ENCODE peak calls at places on chromosomes 1 and 21, in ten cellular contexts. One of them, this sample, is unnamed.

GRCh38 chr21:37368536-37369279 is 2.1 kb downstream of the DYRK1A start:
- DNase-seq in left lung: no peak
- DNase-seq in fibroblast of lung: peak
- DNase-seq in endothelial cell: no peak
- DNase-seq in body of pancreas: no peak
- DNase-seq in GM20000: no peak
- DNase-seq in adrenal gland: peak
- DNase-seq in left ventricle myocardium inferior: no peak
- DNase-seq in IMR-90: peak
- DNase-seq in PC-3: peak
- DNase-seq in this sample: no peak

GRCh38 chr1:30184393-30185141 is 538.8 kb downstream of the MATN1 start:
- DNase-seq in left lung: no peak
- DNase-seq in fibroblast of lung: no peak
- DNase-seq in endothelial cell: no peak
- DNase-seq in body of pancreas: no peak
- DNase-seq in GM20000: no peak
- DNase-seq in adrenal gland: no peak
- DNase-seq in left ventricle myocardium inferior: no peak
- DNase-seq in IMR-90: no peak
- DNase-seq in PC-3: no peak
- DNase-seq in this sample: no peak

GRCh38 chr1:199747984-199748383 is 279.5 kb upstream of the NR5A2 start:
- DNase-seq in left lung: no peak
- DNase-seq in fibroblast of lung: no peak
- DNase-seq in endothelial cell: peak
- DNase-seq in body of pancreas: no peak
- DNase-seq in GM20000: no peak
- DNase-seq in adrenal gland: no peak
- DNase-seq in left ventricle myocardium inferior: no peak
- DNase-seq in IMR-90: no peak
- DNase-seq in PC-3: no peak
- DNase-seq in this sample: no peak

GRCh38 chr1:46342084-46342656 is 1.6 kb downstream of the NSUN4 start:
- DNase-seq in left lung: no peak
- DNase-seq in fibroblast of lung: peak
- DNase-seq in endothelial cell: peak
- DNase-seq in body of pancreas: no peak
- DNase-seq in GM20000: peak
- DNase-seq in adrenal gland: no peak
- DNase-seq in left ventricle myocardium inferior: no peak
- DNase-seq in IMR-90: peak
- DNase-seq in PC-3: peak
- DNase-seq in this sample: no peak

GRCh38 chr1:201605385-201605747 is 66.4 kb downstream of the NAV1 start:
- DNase-seq in left lung: no peak
- DNase-seq in fibroblast of lung: no peak
- DNase-seq in endothelial cell: no peak
- DNase-seq in body of pancreas: no peak
- DNase-seq in GM20000: no peak
- DNase-seq in adrenal gland: no peak
- DNase-seq in left ventricle myocardium inferior: no peak
- DNase-seq in IMR-90: peak
- DNase-seq in PC-3: no peak
- DNase-seq in this sample: no peak

GRCh38 chr1:192788184-192788583 is 20.7 kb upstream of the RGS2 start:
- DNase-seq in left lung: no peak
- DNase-seq in fibroblast of lung: peak
- DNase-seq in endothelial cell: peak
- DNase-seq in body of pancreas: no peak
- DNase-seq in GM20000: no peak
- DNase-seq in adrenal gland: peak
- DNase-seq in left ventricle myocardium inferior: no peak
- DNase-seq in IMR-90: peak
- DNase-seq in PC-3: peak
- DNase-seq in this sample: no peak

GRCh38 chr1:99758073-99758511 is 8.3 kb downstream of the FRRS1 start:
- DNase-seq in left lung: no peak
- DNase-seq in fibroblast of lung: no peak
- DNase-seq in endothelial cell: no peak
- DNase-seq in body of pancreas: no peak
- DNase-seq in GM20000: peak
- DNase-seq in adrenal gland: no peak
- DNase-seq in left ventricle myocardium inferior: no peak
- DNase-seq in IMR-90: no peak
- DNase-seq in PC-3: no peak
- DNase-seq in this sample: no peak

GRCh38 chr21:15976807-15977206 is 247.0 kb downstream of the USP25 start:
- DNase-seq in left lung: no peak
- DNase-seq in fibroblast of lung: no peak
- DNase-seq in endothelial cell: peak
- DNase-seq in body of pancreas: no peak
- DNase-seq in GM20000: no peak
- DNase-seq in adrenal gland: no peak
- DNase-seq in left ventricle myocardium inferior: no peak
- DNase-seq in IMR-90: no peak
- DNase-seq in PC-3: peak
- DNase-seq in this sample: no peak

GRCh38 chr1:84247425-84248220 is 53.9 kb upstream of the SAMD13 start:
- DNase-seq in left lung: no peak
- DNase-seq in fibroblast of lung: peak
- DNase-seq in endothelial cell: no peak
- DNase-seq in body of pancreas: no peak
- DNase-seq in GM20000: no peak
- DNase-seq in adrenal gland: no peak
- DNase-seq in left ventricle myocardium inferior: no peak
- DNase-seq in IMR-90: peak
- DNase-seq in PC-3: peak
- DNase-seq in this sample: no peak

GRCh38 chr1:211036701-211037494 is 97.0 kb downstream of the KCNH1 start:
- DNase-seq in left lung: no peak
- DNase-seq in fibroblast of lung: peak
- DNase-seq in endothelial cell: no peak
- DNase-seq in body of pancreas: no peak
- DNase-seq in GM20000: no peak
- DNase-seq in adrenal gland: no peak
- DNase-seq in left ventricle myocardium inferior: no peak
- DNase-seq in IMR-90: peak
- DNase-seq in PC-3: peak
- DNase-seq in this sample: no peak

GRCh38 chr1:44941424-44942324 is 44.7 kb downstream of the EIF2B3 start:
- DNase-seq in left lung: no peak
- DNase-seq in fibroblast of lung: no peak
- DNase-seq in endothelial cell: no peak
- DNase-seq in body of pancreas: no peak
- DNase-seq in GM20000: no peak
- DNase-seq in adrenal gland: no peak
- DNase-seq in left ventricle myocardium inferior: no peak
- DNase-seq in IMR-90: no peak
- DNase-seq in PC-3: peak
- DNase-seq in this sample: no peak

GRCh38 chr1:197807739-197808453 is 32.6 kb upstream of the DENND1B start:
- DNase-seq in left lung: no peak
- DNase-seq in fibroblast of lung: no peak
- DNase-seq in endothelial cell: no peak
- DNase-seq in body of pancreas: no peak
- DNase-seq in GM20000: no peak
- DNase-seq in adrenal gland: no peak
- DNase-seq in left ventricle myocardium inferior: no peak
- DNase-seq in IMR-90: no peak
- DNase-seq in PC-3: no peak
- DNase-seq in this sample: no peak

GRCh38 chr1:204409111-204409510 is 2.5 kb downstream of the PPP1R15B start:
- DNase-seq in left lung: no peak
- DNase-seq in fibroblast of lung: peak
- DNase-seq in endothelial cell: no peak
- DNase-seq in body of pancreas: no peak
- DNase-seq in GM20000: no peak
- DNase-seq in adrenal gland: no peak
- DNase-seq in left ventricle myocardium inferior: no peak
- DNase-seq in IMR-90: no peak
- DNase-seq in PC-3: no peak
- DNase-seq in this sample: no peak

GRCh38 chr21:20570824-20571232 is 427.4 kb upstream of the NCAM2 start:
- DNase-seq in left lung: no peak
- DNase-seq in fibroblast of lung: no peak
- DNase-seq in endothelial cell: peak
- DNase-seq in body of pancreas: no peak
- DNase-seq in GM20000: no peak
- DNase-seq in adrenal gland: no peak
- DNase-seq in left ventricle myocardium inferior: no peak
- DNase-seq in IMR-90: no peak
- DNase-seq in PC-3: peak
- DNase-seq in this sample: no peak

GRCh38 chr1:203663294-203663693 is 36.7 kb downstream of the ATP2B4 start:
- DNase-seq in left lung: no peak
- DNase-seq in fibroblast of lung: peak
- DNase-seq in endothelial cell: no peak
- DNase-seq in body of pancreas: no peak
- DNase-seq in GM20000: no peak
- DNase-seq in adrenal gland: no peak
- DNase-seq in left ventricle myocardium inferior: no peak
- DNase-seq in IMR-90: peak
- DNase-seq in PC-3: peak
- DNase-seq in this sample: no peak

GRCh38 chr1:25198731-25199231 is 33.5 kb downstream of the SYF2 start:
- DNase-seq in left lung: no peak
- DNase-seq in fibroblast of lung: peak
- DNase-seq in endothelial cell: no peak
- DNase-seq in body of pancreas: peak
- DNase-seq in GM20000: no peak
- DNase-seq in adrenal gland: no peak
- DNase-seq in left ventricle myocardium inferior: peak
- DNase-seq in IMR-90: no peak
- DNase-seq in PC-3: peak
- DNase-seq in this sample: peak

GRCh38 chr21:37214952-37215351 is 52.2 kb downstream of the VPS26C start:
- DNase-seq in left lung: no peak
- DNase-seq in fibroblast of lung: no peak
- DNase-seq in endothelial cell: no peak
- DNase-seq in body of pancreas: no peak
- DNase-seq in GM20000: no peak
- DNase-seq in adrenal gland: no peak
- DNase-seq in left ventricle myocardium inferior: no peak
- DNase-seq in IMR-90: no peak
- DNase-seq in PC-3: no peak
- DNase-seq in this sample: no peak

GRCh38 chr1:66436378-66437135 is 97.4 kb upstream of the SGIP1 start:
- DNase-seq in left lung: no peak
- DNase-seq in fibroblast of lung: peak
- DNase-seq in endothelial cell: no peak
- DNase-seq in body of pancreas: no peak
- DNase-seq in GM20000: peak
- DNase-seq in adrenal gland: no peak
- DNase-seq in left ventricle myocardium inferior: no peak
- DNase-seq in IMR-90: peak
- DNase-seq in PC-3: peak
- DNase-seq in this sample: no peak
- TF ChIP-seq CTCF in left lung: no peak
- TF ChIP-seq CTCF in fibroblast of lung: peak
- TF ChIP-seq CTCF in endothelial cell: peak
- TF ChIP-seq CTCF in body of pancreas: no peak
- TF ChIP-seq CTCF in GM20000: peak
- TF ChIP-seq CTCF in adrenal gland: no peak
- TF ChIP-seq CTCF in left ventricle myocardium inferior: peak
- TF ChIP-seq CTCF in IMR-90: peak
- TF ChIP-seq CTCF in PC-3: peak
- TF ChIP-seq CTCF in this sample: peak

DNA sequence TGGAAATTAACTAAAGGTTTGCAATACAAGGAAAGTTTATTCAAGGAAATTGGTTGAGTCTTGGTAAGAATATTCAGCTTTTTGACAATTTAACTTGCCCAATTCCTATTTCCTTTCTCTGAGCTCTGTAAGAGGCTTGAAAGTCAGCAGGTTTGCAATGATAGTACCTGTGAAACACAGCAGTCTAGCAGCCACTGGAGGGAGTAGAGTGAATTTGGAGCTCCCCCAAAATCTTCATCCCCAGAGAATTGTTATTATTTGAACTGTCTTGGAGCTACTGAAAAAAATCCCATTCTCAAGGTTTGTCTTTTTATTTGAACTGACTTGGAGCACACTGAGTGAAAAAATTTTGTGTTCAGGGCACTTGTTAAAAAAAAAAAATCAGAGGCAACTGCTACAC is 654.2 kb upstream of the PKN2 start:
- DNase-seq in left lung: no peak
- DNase-seq in fibroblast of lung: no peak
- DNase-seq in endothelial cell: no peak
- DNase-seq in body of pancreas: no peak
- DNase-seq in GM20000: no peak
- DNase-seq in adrenal gland: no peak
- DNase-seq in left ventricle myocardium inferior: no peak
- DNase-seq in IMR-90: no peak
- DNase-seq in PC-3: no peak
- DNase-seq in this sample: no peak
- TF ChIP-seq CTCF in left lung: no peak
- TF ChIP-seq CTCF in fibroblast of lung: no peak
- TF ChIP-seq CTCF in endothelial cell: no peak
- TF ChIP-seq CTCF in body of pancreas: no peak
- TF ChIP-seq CTCF in GM20000: no peak
- TF ChIP-seq CTCF in adrenal gland: no peak
- TF ChIP-seq CTCF in left ventricle myocardium inferior: no peak
- TF ChIP-seq CTCF in IMR-90: no peak
- TF ChIP-seq CTCF in PC-3: no peak
- TF ChIP-seq CTCF in this sample: no peak

GRCh38 chr1:167687919-167688519 is 33.8 kb upstream of the MPZL1 start:
- DNase-seq in left lung: no peak
- DNase-seq in fibroblast of lung: peak
- DNase-seq in endothelial cell: peak
- DNase-seq in body of pancreas: peak
- DNase-seq in GM20000: peak
- DNase-seq in adrenal gland: peak
- DNase-seq in left ventricle myocardium inferior: no peak
- DNase-seq in IMR-90: peak
- DNase-seq in PC-3: peak
- DNase-seq in this sample: no peak
- TF ChIP-seq CTCF in left lung: peak
- TF ChIP-seq CTCF in fibroblast of lung: peak
- TF ChIP-seq CTCF in endothelial cell: peak
- TF ChIP-seq CTCF in body of pancreas: peak
- TF ChIP-seq CTCF in GM20000: peak
- TF ChIP-seq CTCF in adrenal gland: peak
- TF ChIP-seq CTCF in left ventricle myocardium inferior: peak
- TF ChIP-seq CTCF in IMR-90: peak
- TF ChIP-seq CTCF in PC-3: peak
- TF ChIP-seq CTCF in this sample: peak

DNA sequence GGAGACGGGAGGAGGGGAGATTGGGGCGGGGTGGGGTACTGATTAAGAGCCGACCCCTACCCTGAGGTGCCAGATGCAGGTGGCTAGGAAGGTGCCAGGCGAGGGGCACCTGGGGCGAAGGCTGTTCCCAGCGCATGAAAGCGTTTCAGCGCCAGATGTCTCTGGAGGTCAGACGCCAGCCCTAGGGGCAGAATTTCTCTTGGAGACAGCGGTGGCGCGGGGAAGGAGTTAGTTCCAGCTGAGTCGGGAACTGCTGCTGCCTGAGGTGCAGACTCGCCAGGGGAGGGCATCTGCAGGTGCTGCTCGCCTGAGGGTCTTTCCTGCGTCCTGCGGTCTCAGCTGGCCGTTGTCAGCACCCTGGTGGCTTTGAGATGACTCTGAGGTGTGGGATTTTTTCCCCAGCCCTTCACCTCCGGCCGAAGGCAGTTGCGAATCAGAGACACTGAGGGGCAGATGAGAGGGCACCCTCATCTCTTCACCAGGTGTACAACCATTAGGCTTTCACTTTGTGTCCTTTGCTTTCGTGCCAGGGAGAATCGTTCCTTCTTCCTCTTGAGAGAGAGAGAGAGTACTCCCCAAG is 539 bp downstream of the CGN start:
- DNase-seq in left lung: no peak
- DNase-seq in fibroblast of lung: no peak
- DNase-seq in endothelial cell: peak
- DNase-seq in body of pancreas: peak
- DNase-seq in GM20000: peak
- DNase-seq in adrenal gland: peak
- DNase-seq in left ventricle myocardium inferior: no peak
- DNase-seq in IMR-90: no peak
- DNase-seq in PC-3: peak
- DNase-seq in this sample: no peak
- TF ChIP-seq CTCF in left lung: no peak
- TF ChIP-seq CTCF in fibroblast of lung: no peak
- TF ChIP-seq CTCF in endothelial cell: no peak
- TF ChIP-seq CTCF in body of pancreas: peak
- TF ChIP-seq CTCF in GM20000: no peak
- TF ChIP-seq CTCF in adrenal gland: no peak
- TF ChIP-seq CTCF in left ventricle myocardium inferior: no peak
- TF ChIP-seq CTCF in IMR-90: no peak
- TF ChIP-seq CTCF in PC-3: peak
- TF ChIP-seq CTCF in this sample: peak